ENCODE peak calls at places on chromosomes 4 and X, in five cellular contexts. O, Q, W, F and X are unnamed samples.

GRCh38 chr4:33625762-33626161 is 2618.6 kb downstream of the ARAP2 start:
- DNase-seq in O (no peak), Q (no peak), W (peak; percentile 1), F (no peak), X (peak; percentile 7)

GRCh38 chr4:40587826-40588225 is 41.8 kb downstream of the RBM47 start:
- DNase-seq in O (no peak), Q (no peak), W (peak; percentile 62), F (no peak), X (peak; percentile 92)

GRCh38 chrX:153297376-153297775 is 24.2 kb downstream of the PNMA6F start:
- DNase-seq in O (no peak), Q (no peak), W (no peak), F (no peak), X (no peak)

GRCh38 chr4:39134674-39135073 is 47.7 kb upstream of the WDR19 start:
- DNase-seq in O (no peak), Q (no peak), W (no peak), F (peak; percentile 22), X (no peak)

GRCh38 chrX:30971761-30972603 is 82.9 kb upstream of the TAB3 start:
- DNase-seq in O (no peak), Q (peak; percentile 63), W (peak; percentile 32), F (no peak), X (no peak)

GRCh38 chrX:40108959-40109287 is 11.2 kb upstream of the BCOR start:
- DNase-seq in O (peak; percentile 83), Q (peak; percentile 93), W (peak; percentile 70), F (no peak), X (no peak)

GRCh38 chr4:186644737-186645261 is 78.9 kb downstream of the FAT1 start:
- DNase-seq in O (peak; percentile 39), Q (no peak), W (peak; percentile 9), F (no peak), X (no peak)

GRCh38 chrX:40057405-40057804 is 40.4 kb downstream of the BCOR start:
- DNase-seq in O (no peak), Q (peak; percentile 58), W (no peak), F (no peak), X (no peak)

GRCh38 chr4:122909683-122910082 is 12.7 kb downstream of the NUDT6 start:
- DNase-seq in O (no peak), Q (no peak), W (no peak), F (no peak), X (no peak)

GRCh38 chrX:130057209-130057608 is 53.1 kb downstream of the ELF4 start:
- DNase-seq in O (no peak), Q (peak; percentile 77), W (no peak), F (no peak), X (peak; percentile 70)

GRCh38 chr4:79576480-79576803 is 168.4 kb upstream of the GK2 start:
- DNase-seq in O (no peak), Q (peak; percentile 2), W (peak; percentile 1), F (peak; percentile 32), X (peak; percentile 21)

GRCh38 chr4:29717658-29718057 is 1002.5 kb upstream of the PCDH7 start:
- DNase-seq in O (no peak), Q (no peak), W (peak; percentile 72), F (no peak), X (no peak)

GRCh38 chr4:41567186-41567585 is 29.2 kb downstream of the LIMCH1 start:
- DNase-seq in O (no peak), Q (no peak), W (no peak), F (no peak), X (no peak)

GRCh38 chr4:151690884-151691283 is 69.9 kb downstream of the GATB start:
- DNase-seq in O (no peak), Q (no peak), W (no peak), F (no peak), X (no peak)

GRCh38 chrX:29561417-29561816 is 653.9 kb upstream of the MAGEB2 start:
- DNase-seq in O (no peak), Q (no peak), W (no peak), F (no peak), X (no peak)

GRCh38 chrX:6981718-6982406 is 165.7 kb upstream of the STS start:
- DNase-seq in O (no peak), Q (no peak), W (no peak), F (no peak), X (no peak)

GRCh38 chr4:88286897-88287296 is 2.5 kb upstream of the PPM1K start:
- DNase-seq in O (no peak), Q (no peak), W (no peak), F (no peak), X (no peak)

GRCh38 chrX:111410451-111410850 is 1.5 kb downstream of the DCX start:
- DNase-seq in O (no peak), Q (no peak), W (no peak), F (no peak), X (no peak)

GRCh38 chr4:81905966-81906365 is 434.3 kb upstream of the RASGEF1B start:
- DNase-seq in O (no peak), Q (no peak), W (no peak), F (no peak), X (no peak)

GRCh38 chr4:107838138-107838618 is 13.4 kb downstream of the SGMS2 start:
- DNase-seq in O (no peak), Q (no peak), W (no peak), F (no peak), X (peak; percentile 29)

GRCh38 chr4:135371137-135371536 is 1169.5 kb upstream of the PABPC4L start:
- DNase-seq in O (no peak), Q (no peak), W (no peak), F (peak; percentile 1), X (peak; percentile 7)

GRCh38 chr4:36385951-36386561 is 104.6 kb downstream of the DTHD1 start:
- DNase-seq in O (no peak), Q (no peak), W (no peak), F (no peak), X (peak; percentile 3)

GRCh38 chr4:10087152-10087791 is 29.3 kb downstream of the WDR1 start:
- DNase-seq in O (peak; percentile 12), Q (no peak), W (no peak), F (no peak), X (no peak)

GRCh38 chr4:110480031-110480549 is 4.1 kb downstream of the ENPEP start:
- DNase-seq in O (no peak), Q (no peak), W (peak; percentile 89), F (no peak), X (peak; percentile 82)

GRCh38 chrX:17692709-17693346 is 44.5 kb upstream of the SCML1 start:
- DNase-seq in O (no peak), Q (peak; percentile 39), W (peak; percentile 75), F (no peak), X (peak; percentile 49)